ENCODE peak calls at places on chromosomes 3 and 15, in nine cellular contexts. M, T, J, N, X, Y, K, A and I are unnamed samples.
A peak's percentile ranks its signal among the peaks of the same experiment; 100 is the strongest.

GRCh38 chr15:83474578-83474977 is 27.4 kb downstream of the SH3GL3 start:
- DNase-seq in Y (no peak), T (no peak), N (no peak), X (no peak), A (no peak), K (peak; percentile 20), M (no peak), J (no peak), I (peak; percentile 60)

GRCh38 chr3:54955496-54955895 is 27.6 kb upstream of the LRTM1 start:
- DNase-seq in A (no peak), K (no peak), X (no peak), T (no peak), N (no peak), Y (no peak), J (no peak), M (no peak), I (no peak)

GRCh38 chr3:133843634-133844033 is 38.0 kb downstream of the SRPRB start:
- DNase-seq in J (no peak), K (no peak), Y (no peak), T (no peak), X (peak; percentile 35), M (no peak), A (no peak), N (no peak), I (no peak)

GRCh38 chr3:66371432-66371831 is 129.4 kb downstream of the LRIG1 start:
- DNase-seq in N (no peak), A (no peak), Y (no peak), K (no peak), J (no peak), T (no peak), M (no peak), X (no peak), I (no peak)

GRCh38 chr15:101126618-101127502 is 125.0 kb downstream of the CHSY1 start:
- DNase-seq in M (no peak), J (no peak), Y (peak; percentile 47), A (no peak), K (no peak), T (peak; percentile 69), X (peak; percentile 16), N (no peak), I (no peak)

GRCh38 chr15:41944313-41944940 is 27.9 kb downstream of the EHD4 start:
- DNase-seq in Y (no peak), A (peak; percentile 64), N (no peak), M (no peak), X (peak; percentile 88), J (no peak), K (no peak), T (peak; percentile 85), I (no peak)

GRCh38 chr3:5301671-5302297 is 114.3 kb downstream of the EDEM1 start:
- DNase-seq in J (no peak), N (no peak), M (no peak), K (no peak), Y (no peak), X (no peak), T (no peak), A (no peak), I (no peak)

GRCh38 chr3:56123487-56123886 is 344.8 kb downstream of the ERC2 start:
- DNase-seq in K (no peak), N (no peak), Y (no peak), A (no peak), T (no peak), M (no peak), X (no peak), J (no peak), I (no peak)

GRCh38 chr3:180306691-180307090 is 270.0 kb upstream of the PEX5L start:
- DNase-seq in Y (no peak), X (no peak), T (peak; percentile 52), M (no peak), J (no peak), N (no peak), A (no peak), K (peak; percentile 21), I (peak; percentile 24)

GRCh38 chr15:56168394-56168793 is 75.3 kb downstream of the RFX7 start:
- DNase-seq in Y (no peak), A (no peak), K (no peak), T (no peak), J (no peak), N (no peak), X (no peak), M (no peak), I (no peak)

GRCh38 chr3:157107644-157108133 is 52.3 kb downstream of the CCNL1 start:
- DNase-seq in K (no peak), X (no peak), J (no peak), A (no peak), Y (no peak), T (no peak), M (no peak), N (no peak), I (no peak)

GRCh38 chr3:50165388-50166308 is 10.5 kb downstream of the SEMA3F start:
- DNase-seq in N (peak; percentile 41), M (peak; percentile 23), K (peak; percentile 54), J (no peak), Y (no peak), T (peak; percentile 86), A (no peak), X (peak; percentile 22), I (peak; percentile 40)

GRCh38 chr15:67834593-67835348 is 5.1 kb downstream of the RNU6-1 start:
- DNase-seq in Y (no peak), K (no peak), X (no peak), N (no peak), M (no peak), J (no peak), A (no peak), T (no peak), I (no peak)

GRCh38 chr3:171026584-171027293 is at the start of gene SLC2A2:
- DNase-seq in K (no peak), T (no peak), M (no peak), N (no peak), A (no peak), X (no peak), Y (no peak), J (no peak), I (no peak)

GRCh38 chr3:14295777-14296176 is 106.6 kb upstream of the SLC6A6 start:
- DNase-seq in J (no peak), K (no peak), Y (no peak), A (no peak), X (peak; percentile 40), T (no peak), N (no peak), M (no peak), I (no peak)

GRCh38 chr3:37853691-37854413 is 7.8 kb upstream of the CTDSPL start:
- DNase-seq in K (no peak), X (no peak), N (no peak), T (no peak), Y (no peak), J (peak; percentile 79), A (no peak), M (no peak), I (no peak)

GRCh38 chr3:147397911-147398809 is 8.2 kb downstream of the ZIC4 start:
- DNase-seq in K (no peak), N (no peak), T (no peak), A (no peak), M (no peak), Y (peak; percentile 69), J (no peak), X (no peak), I (no peak)

GRCh38 chr15:66951976-66952375 is 113.4 kb upstream of the SMAD3 start:
- DNase-seq in A (no peak), M (no peak), T (peak; percentile 45), X (no peak), N (no peak), J (no peak), Y (no peak), K (no peak), I (no peak)

GRCh38 chr15:63906266-63906584 is 72.5 kb upstream of the HERC1 start:
- DNase-seq in J (peak; percentile 20), X (no peak), N (no peak), K (no peak), M (no peak), Y (no peak), T (no peak), A (no peak), I (no peak)

GRCh38 chr3:192923731-192924130 is 6.1 kb upstream of the MB21D2 start:
- DNase-seq in Y (no peak), X (no peak), M (no peak), J (no peak), T (no peak), A (no peak), K (no peak), N (no peak), I (no peak)

GRCh38 chr3:24493951-24494615 is 567 bp downstream of the THRB start:
- DNase-seq in J (peak; percentile 79), Y (peak; percentile 60), N (peak; percentile 25), X (peak; percentile 38), A (no peak), K (peak; percentile 78), T (peak; percentile 62), M (peak; percentile 69), I (peak; percentile 76)

GRCh38 chr3:8778475-8778874 is 9.1 kb upstream of the OXTR start:
- DNase-seq in T (no peak), J (no peak), Y (no peak), K (no peak), N (no peak), X (no peak), M (no peak), A (no peak), I (no peak)

GRCh38 chr15:22224241-22224671 is 143.9 kb downstream of the OR4M2 start:
- DNase-seq in M (no peak), N (no peak), J (no peak), A (no peak), T (no peak), Y (no peak), X (no peak), K (no peak), I (no peak)

GRCh38 chr15:76517910-76518309 is 181.3 kb downstream of the ISL2 start:
- DNase-seq in Y (no peak), N (no peak), M (no peak), A (no peak), K (no peak), X (no peak), J (no peak), T (no peak), I (no peak)

GRCh38 chr3:103337179-103337845 is 902.5 kb downstream of the ZPLD1 start:
- DNase-seq in K (no peak), N (no peak), Y (no peak), M (no peak), T (no peak), X (no peak), A (no peak), J (no peak), I (no peak)

GRCh38 chr3:171417813-171418212 is 42.4 kb downstream of the TNIK start:
- DNase-seq in J (no peak), X (peak; percentile 50), M (no peak), Y (no peak), K (no peak), T (peak; percentile 40), N (no peak), A (peak; percentile 22), I (no peak)

GRCh38 chr3:148796799-148797198 is 30.8 kb upstream of the CPB1 start:
- DNase-seq in Y (no peak), K (no peak), X (no peak), T (no peak), A (no peak), N (no peak), M (no peak), J (no peak), I (no peak)

GRCh38 chr3:101810023-101810415 is 31.0 kb downstream of the NXPE3 start:
- DNase-seq in J (no peak), A (no peak), K (no peak), Y (no peak), T (no peak), X (no peak), N (no peak), M (no peak), I (no peak)

GRCh38 chr3:112789787-112790186 is 56.9 kb downstream of the CD200R1L start:
- DNase-seq in N (no peak), M (no peak), Y (no peak), K (no peak), T (no peak), X (no peak), J (no peak), A (no peak), I (no peak)

GRCh38 chr3:77746048-77746447 is 706.1 kb downstream of the ROBO2 start:
- DNase-seq in J (no peak), Y (no peak), A (no peak), X (no peak), K (no peak), T (no peak), N (no peak), M (no peak), I (no peak)

GRCh38 chr15:65460948-65461347 is 38.2 kb upstream of the IGDCC4 start:
- DNase-seq in X (no peak), K (no peak), T (no peak), Y (no peak), N (no peak), M (no peak), A (no peak), J (no peak), I (no peak)